ENCODE peak calls at places on chromosome 17, in nine cellular contexts. N, I, V, M, B, S, Z, C and O are unnamed samples.
A peak's percentile ranks its signal among the peaks of the same experiment; 100 is the strongest.

GRCh38 chr17:37696366-37696765 is 48.5 kb downstream of the HNF1B start:
- DNase-seq in V (no peak), C (no peak), B (no peak), N (no peak), I (no peak), M (no peak), Z (no peak), S (no peak), O (no peak)

GRCh38 chr17:17391575-17392370 is 85.0 kb upstream of the MED9 start:
- DNase-seq in Z (peak; percentile 29), B (no peak), N (no peak), V (peak; percentile 76), I (no peak), S (no peak), M (peak; percentile 13), C (no peak), O (no peak)

GRCh38 chr17:63956296-63956920 is 16.3 kb downstream of the SCN4A start:
- DNase-seq in S (no peak), I (no peak), N (no peak), B (no peak), Z (peak; percentile 16), C (peak; percentile 80), M (peak; percentile 68), V (no peak), O (no peak)

GRCh38 chr17:47663997-47664941 is 14.6 kb downstream of the KPNB1 start:
- DNase-seq in I (peak; percentile 84), B (peak; percentile 38), S (peak; percentile 63), M (peak; percentile 70), Z (peak; percentile 59), V (peak; percentile 66), C (peak; percentile 45), N (no peak), O (peak; percentile 35)

GRCh38 chr17:67074781-67075180 is 30.4 kb downstream of the CACNG1 start:
- DNase-seq in I (no peak), C (no peak), S (no peak), V (no peak), M (no peak), B (no peak), N (no peak), Z (no peak), O (no peak)

GRCh38 chr17:12422632-12423031 is 243.1 kb upstream of the MYOCD start:
- DNase-seq in M (no peak), I (no peak), S (peak; percentile 35), N (peak; percentile 65), C (no peak), Z (no peak), B (no peak), V (no peak), O (no peak)

GRCh38 chr17:41301916-41302901 is at the start of gene KRTAP29-1:
- DNase-seq in S (no peak), V (no peak), I (no peak), B (no peak), Z (no peak), C (no peak), M (no peak), N (no peak), O (no peak)

GRCh38 chr17:74855323-74855722 is 4.4 kb downstream of the GRIN2C start:
- DNase-seq in B (no peak), C (no peak), S (no peak), I (no peak), V (no peak), Z (no peak), M (no peak), N (no peak), O (no peak)

GRCh38 chr17:11144358-11145233 is 96.4 kb upstream of the SHISA6 start:
- DNase-seq in B (peak; percentile 10), S (peak; percentile 37), V (no peak), Z (no peak), I (peak; percentile 69), N (no peak), M (peak; percentile 77), C (no peak), O (peak; percentile 73)

GRCh38 chr17:55454906-55455474 is 33.4 kb upstream of the MMD start:
- DNase-seq in S (no peak), I (no peak), B (peak; percentile 28), M (peak; percentile 84), N (no peak), V (no peak), Z (peak; percentile 73), C (peak; percentile 88), O (no peak)

GRCh38 chr17:19508327-19508867 is 25.3 kb upstream of the SLC47A1 start:
- DNase-seq in M (no peak), S (peak; percentile 49), I (peak; percentile 53), Z (no peak), V (no peak), C (no peak), N (no peak), B (no peak), O (peak; percentile 82)

GRCh38 chr17:56867948-56868376 is 34.0 kb downstream of the DGKE start:
- DNase-seq in V (no peak), B (no peak), N (no peak), M (peak; percentile 75), I (no peak), C (peak; percentile 72), Z (no peak), S (no peak), O (no peak)

GRCh38 chr17:48219605-48220004 is 112.0 kb downstream of the SNX11 start:
- DNase-seq in C (no peak), I (peak; percentile 29), Z (no peak), V (no peak), M (no peak), B (no peak), S (no peak), N (no peak), O (peak; percentile 32)

GRCh38 chr17:66948061-66948750 is 16.3 kb upstream of the CACNG4 start:
- DNase-seq in V (no peak), I (no peak), Z (no peak), S (no peak), M (no peak), C (no peak), N (no peak), B (no peak), O (no peak)

DNA sequence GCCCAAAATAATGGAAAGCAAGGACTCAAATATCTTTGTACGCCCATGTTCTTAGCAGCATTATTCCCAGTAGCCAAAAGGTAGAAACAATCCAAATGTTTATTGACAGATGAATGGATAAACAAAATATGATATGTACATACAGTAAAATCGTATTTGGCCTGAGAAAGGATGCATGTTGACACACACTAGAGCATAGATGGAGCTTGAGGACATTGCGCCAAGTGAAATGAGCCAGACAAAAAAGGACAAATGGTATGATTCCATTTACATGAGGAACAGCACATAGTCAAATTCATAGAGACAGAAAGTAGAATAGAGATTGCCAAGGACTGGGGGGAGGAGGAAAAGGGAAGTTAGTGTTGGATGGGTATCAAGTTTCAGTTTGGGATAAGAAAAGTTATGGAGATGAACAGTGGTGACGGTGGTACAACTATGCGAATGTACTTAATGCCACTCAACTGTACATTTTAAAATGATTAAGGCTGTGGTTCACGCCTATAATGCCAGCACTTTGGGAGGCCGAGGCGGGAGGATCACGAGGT is 48.0 kb downstream of the COPRS start:
- DNase-seq in S (no peak), N (no peak), B (no peak), I (no peak), M (no peak), Z (no peak), V (no peak), C (no peak), O (no peak)
- H3K4me3 ChIP-seq in S (no peak overlapping the region), N (no peak overlapping the region), B (no peak overlapping the region), I (no peak overlapping the region), M (no peak overlapping the region), Z (no peak overlapping the region), V (no peak overlapping the region), C (no peak overlapping the region), O (no peak overlapping the region)

GRCh38 chr17:81858170-81858966 is 2.0 kb downstream of the P4HB start:
- DNase-seq in I (no peak), B (no peak), M (peak; percentile 32), Z (no peak), V (no peak), C (no peak), N (no peak), S (no peak), O (peak; percentile 27)
- H3K4me3 ChIP-seq in I (no peak overlapping the region), B (peak overlapping the region; percentile 81), M (peak overlapping the region; percentile 95), Z (peak overlapping the region; percentile 67), V (no peak overlapping the region), C (peak overlapping the region; percentile 98), N (peak overlapping the region; percentile 100), S (peak overlapping the region; percentile 86), O (no peak overlapping the region)

GRCh38 chr17:77318021-77318420 is 177.3 kb downstream of the SEC14L1 start:
- DNase-seq in I (no peak), Z (no peak), S (no peak), C (no peak), B (no peak), M (no peak), V (no peak), N (no peak), O (no peak)

GRCh38 chr17:77320046-77320445 is 179.3 kb downstream of the SEC14L1 start:
- DNase-seq in M (peak; percentile 77), C (peak; percentile 76), S (no peak), I (no peak), V (no peak), B (no peak), Z (peak; percentile 57), N (no peak), O (peak; percentile 63)

GRCh38 chr17:77320501-77321256 is 179.9 kb downstream of the SEC14L1 start:
- DNase-seq in S (no peak), B (no peak), I (no peak), N (peak; percentile 75), V (no peak), Z (no peak), M (peak; percentile 95), C (peak; percentile 60), O (peak; percentile 35)

GRCh38 chr17:77318491-77319210 is 177.9 kb downstream of the SEC14L1 start:
- DNase-seq in B (no peak), Z (no peak), C (no peak), I (no peak), N (no peak), M (peak; percentile 76), V (no peak), S (no peak), O (peak; percentile 25)

DNA sequence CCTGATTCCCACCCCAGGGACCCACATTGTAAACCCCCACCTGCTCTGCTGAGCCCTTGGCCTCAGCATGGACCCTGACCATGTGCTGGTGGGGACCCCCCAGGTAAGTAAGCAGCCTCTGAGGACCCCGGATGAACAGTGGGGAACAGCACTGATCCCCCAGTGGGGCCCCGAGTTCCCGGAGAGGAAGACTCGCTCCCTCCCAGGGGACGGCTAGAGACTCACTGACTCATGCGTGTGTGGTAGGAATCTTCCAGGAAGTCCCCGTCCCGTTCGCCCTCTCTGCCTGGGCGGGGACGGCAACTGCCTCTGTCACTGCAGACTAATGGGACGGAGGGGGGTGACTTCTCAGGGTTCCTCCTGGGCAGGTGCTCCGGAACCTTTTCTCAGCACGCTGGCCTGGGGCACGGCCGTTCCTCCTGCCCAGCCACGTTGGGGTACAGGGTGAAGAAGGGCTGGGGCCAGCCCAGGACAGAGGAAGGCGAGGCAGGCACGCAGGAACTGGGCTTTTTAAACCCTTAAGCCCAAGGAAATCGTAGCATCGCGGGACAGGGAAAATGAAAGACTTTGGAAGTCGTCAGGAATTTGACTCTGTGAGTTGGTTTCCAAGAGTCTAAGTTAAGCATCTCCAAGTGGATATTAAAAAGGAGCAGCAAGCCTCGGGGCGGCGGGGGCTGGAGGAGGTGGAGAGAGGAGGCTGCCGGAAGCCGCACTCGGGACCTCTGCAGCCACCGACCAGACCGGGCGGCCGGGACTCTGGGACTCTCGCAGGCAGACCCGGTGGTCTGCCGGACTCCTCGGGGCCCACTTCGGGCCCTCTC is 178.7 kb downstream of the SEC14L1 start:
- DNase-seq in C (peak; percentile 90), N (peak; percentile 92), S (peak; percentile 61), Z (peak; percentile 82), I (peak; percentile 29), M (peak; percentile 99), V (no peak), B (no peak), O (peak; percentile 68)
- H3K4me3 ChIP-seq in C (peak overlapping the region; percentile 79), N (peak overlapping the region; percentile 79), S (no peak overlapping the region), Z (peak overlapping the region; percentile 62), I (no peak overlapping the region), M (peak overlapping the region; percentile 91), V (no peak overlapping the region), B (peak overlapping the region; percentile 92), O (no peak overlapping the region)

GRCh38 chr17:77363821-77364361 is 223.1 kb downstream of the SEC14L1 start:
- DNase-seq in S (peak; percentile 35), M (peak; percentile 74), C (no peak), I (no peak), Z (peak; percentile 66), B (no peak), V (no peak), N (no peak), O (peak; percentile 30)
- H3K4me3 ChIP-seq in S (no peak overlapping the region), M (peak overlapping the region; percentile 42), C (no peak overlapping the region), I (no peak overlapping the region), Z (no peak overlapping the region), B (no peak overlapping the region), V (no peak overlapping the region), N (peak overlapping the region; percentile 21), O (no peak overlapping the region)